ENCODE peak calls at places on chromosome 12, in ten cellular contexts. I is iPS-NIHi11; G is pulmonary artery endothelial cell; B is GM19239; T is effector memory CD4-positive, alpha-beta T cell; O is HFF-Myc; X is T-helper 1 cell; M is NCI-H1694 treated with DMSO at 0.1 percent for 48 hours; C is HEK293T; R is substantia nigra. U is an unnamed sample.

GRCh38 chr12:85829391-85829790 is 6.8 kb downstream of the RASSF9 start:
- DNase-seq in I (no peak), G (no peak), B (no peak), T (no peak), O (no peak), X (no peak), M (no peak), C (no peak), R (no peak), U (no peak)

GRCh38 chr12:132359551-132359950 is 30.2 kb upstream of the GALNT9 start:
- DNase-seq in I (no peak), G (no peak), B (no peak), T (no peak), O (no peak), X (peak), M (no peak), C (no peak), R (no peak), U (no peak)

GRCh38 chr12:102992720-102993119 is 35.2 kb downstream of the ASCL1 start:
- DNase-seq in I (no peak), G (no peak), B (no peak), T (no peak), O (no peak), X (no peak), M (no peak), C (no peak), R (no peak), U (no peak)

GRCh38 chr12:6774557-6775062 is 2.3 kb downstream of the LAG3 start:
- DNase-seq in I (no peak), G (no peak), B (no peak), T (no peak), O (no peak), X (no peak), M (no peak), C (no peak), R (no peak), U (no peak)

GRCh38 chr12:74015118-74015517 is 522.5 kb upstream of the ATXN7L3B start:
- DNase-seq in I (no peak), G (no peak), B (no peak), T (no peak), O (no peak), X (no peak), M (no peak), C (no peak), R (no peak), U (no peak)

GRCh38 chr12:29148958-29149690 is at the start of gene FAR2:
- DNase-seq in I (peak), G (no peak), B (peak), T (peak), O (no peak), X (peak), M (peak), C (peak), R (no peak), U (peak)

GRCh38 chr12:109497675-109498074 is 20.2 kb downstream of the UBE3B start:
- DNase-seq in I (no peak), G (no peak), B (no peak), T (no peak), O (no peak), X (no peak), M (no peak), C (no peak), R (no peak), U (no peak)

GRCh38 chr12:40738856-40739255 is 46.6 kb downstream of the CNTN1 start:
- DNase-seq in I (no peak), G (no peak), B (no peak), T (no peak), O (no peak), X (no peak), M (no peak), C (no peak), R (no peak), U (no peak)

GRCh38 chr12:59700145-59700435 is 104.3 kb downstream of the SLC16A7 start:
- DNase-seq in I (no peak), G (no peak), B (no peak), T (no peak), O (no peak), X (no peak), M (no peak), C (no peak), R (no peak), U (no peak)

GRCh38 chr12:92640686-92641085 is 62.1 kb upstream of the PLEKHG7 start:
- DNase-seq in I (no peak), G (no peak), B (no peak), T (no peak), O (no peak), X (no peak), M (no peak), C (no peak), R (no peak), U (no peak)

GRCh38 chr12:108691995-108692808 is 39.1 kb downstream of the CORO1C start:
- DNase-seq in I (peak), G (no peak), B (no peak), T (no peak), O (no peak), X (no peak), M (no peak), C (no peak), R (no peak), U (peak)

GRCh38 chr12:108454539-108455139 is 60.4 kb upstream of the FICD start:
- DNase-seq in I (no peak), G (no peak), B (no peak), T (no peak), O (no peak), X (no peak), M (no peak), C (no peak), R (no peak), U (no peak)

GRCh38 chr12:63918788-63919300 is 74.3 kb downstream of the SRGAP1 start:
- DNase-seq in I (no peak), G (no peak), B (no peak), T (no peak), O (peak), X (no peak), M (no peak), C (no peak), R (no peak), U (no peak)

GRCh38 chr12:114925076-114925475 is 241.1 kb upstream of the TBX3 start:
- DNase-seq in I (no peak), G (no peak), B (no peak), T (no peak), O (no peak), X (no peak), M (no peak), C (no peak), R (no peak), U (no peak)

GRCh38 chr12:107377596-107378385 is 284.4 kb upstream of the CRY1 start:
- DNase-seq in I (no peak), G (no peak), B (no peak), T (no peak), O (no peak), X (no peak), M (no peak), C (no peak), R (no peak), U (no peak)

GRCh38 chr12:94770777-94771176 is 120.4 kb upstream of the TMCC3 start:
- DNase-seq in I (no peak), G (no peak), B (no peak), T (no peak), O (no peak), X (no peak), M (no peak), C (no peak), R (no peak), U (no peak)

GRCh38 chr12:11877869-11878780 is 192.6 kb upstream of the BCL2L14 start:
- DNase-seq in I (peak), G (no peak), B (no peak), T (no peak), O (peak), X (no peak), M (peak), C (no peak), R (no peak), U (no peak)

GRCh38 chr12:109582636-109583035 is 9.0 kb downstream of the MVK start:
- DNase-seq in I (peak), G (no peak), B (no peak), T (no peak), O (no peak), X (no peak), M (no peak), C (no peak), R (no peak), U (no peak)

GRCh38 chr12:12983420-12984035 is 16.5 kb downstream of the HEBP1 start:
- DNase-seq in I (peak), G (no peak), B (no peak), T (no peak), O (peak), X (no peak), M (peak), C (peak), R (no peak), U (peak)

GRCh38 chr12:119758236-119758635 is 90.3 kb downstream of the PRKAB1 start:
- DNase-seq in I (no peak), G (no peak), B (no peak), T (no peak), O (no peak), X (no peak), M (no peak), C (no peak), R (no peak), U (no peak)

GRCh38 chr12:94206886-94207285 is 58.5 kb downstream of the PLXNC1 start:
- DNase-seq in I (no peak), G (no peak), B (no peak), T (no peak), O (no peak), X (no peak), M (no peak), C (no peak), R (no peak), U (no peak)

GRCh38 chr12:87848248-87848868 is 180.8 kb downstream of the C12orf50 start:
- DNase-seq in I (peak), G (peak), B (peak), T (no peak), O (peak), X (no peak), M (peak), C (peak), R (no peak), U (peak)

GRCh38 chr12:1083888-1084262 is 92.9 kb downstream of the ERC1 start:
- DNase-seq in I (no peak), G (peak), B (no peak), T (no peak), O (peak), X (no peak), M (peak), C (peak), R (no peak), U (peak)

GRCh38 chr12:117023998-117024960 is 74.9 kb downstream of the TESC start:
- DNase-seq in I (no peak), G (no peak), B (no peak), T (no peak), O (no peak), X (no peak), M (no peak), C (no peak), R (no peak), U (no peak)

GRCh38 chr12:99767809-99768208 is 120.3 kb downstream of the GARIN6 start:
- DNase-seq in I (no peak), G (no peak), B (no peak), T (no peak), O (no peak), X (no peak), M (peak), C (no peak), R (no peak), U (peak)

GRCh38 chr12:57093412-57094193 is 4.7 kb downstream of the NAB2 start:
- DNase-seq in I (peak), G (no peak), B (no peak), T (peak), O (peak), X (no peak), M (no peak), C (peak), R (no peak), U (peak)

GRCh38 chr12:12804432-12804886 is 8.7 kb upstream of the DDX47 start:
- DNase-seq in I (no peak), G (no peak), B (no peak), T (no peak), O (no peak), X (no peak), M (no peak), C (no peak), R (no peak), U (no peak)

GRCh38 chr12:113684053-113684907 is 212.6 kb upstream of the LHX5 start:
- DNase-seq in I (peak), G (no peak), B (no peak), T (no peak), O (peak), X (no peak), M (peak), C (no peak), R (no peak), U (no peak)

GRCh38 chr12:78719721-78720120 is 144.9 kb upstream of the SYT1 start:
- DNase-seq in I (no peak), G (no peak), B (no peak), T (no peak), O (no peak), X (no peak), M (no peak), C (no peak), R (no peak), U (no peak)